ENCODE peak calls at places on chromosome 17, in nine cellular contexts. E is ascending aorta, D is astrocyte of the cerebellum, U is tibial nerve, Y is AG09309, Q is cardiac muscle cell, P is bronchial epithelial cell, S is A673, T is upper lobe of left lung. B is an unnamed sample.

GRCh38 chr17:49249292-49249794 is 18.8 kb upstream of the PHOSPHO1 start:
- DNase-seq in E (no peak), D (no peak), U (no peak), Y (no peak), Q (peak; percentile 58), P (no peak), S (peak; percentile 72), T (peak; percentile 50), B (no peak)

GRCh38 chr17:17055286-17056166 is 13.3 kb downstream of the MPRIP start:
- DNase-seq in E (peak; percentile 71), D (no peak), U (no peak), Y (no peak), Q (no peak), P (no peak), S (peak; percentile 57), T (no peak), B (no peak)

GRCh38 chr17:45371414-45372324 is 54.8 kb upstream of the MAP3K14 start:
- DNase-seq in E (peak; percentile 93), D (peak; percentile 92), U (peak; percentile 54), Y (peak; percentile 94), Q (peak; percentile 99), P (peak; percentile 89), S (peak; percentile 82), T (peak; percentile 95), B (peak; percentile 93)

GRCh38 chr17:17889922-17890321 is 53.1 kb upstream of the SREBF1 start:
- DNase-seq in E (no peak), D (no peak), U (no peak), Y (no peak), Q (no peak), P (no peak), S (no peak), T (no peak), B (no peak)

GRCh38 chr17:20315321-20315720 is 152.0 kb downstream of the LGALS9B start:
- DNase-seq in E (no peak), D (no peak), U (no peak), Y (no peak), Q (no peak), P (no peak), S (no peak), T (no peak), B (no peak)

GRCh38 chr17:14464741-14465140 is 163.9 kb downstream of the HS3ST3B1 start:
- DNase-seq in E (no peak), D (peak; percentile 2), U (no peak), Y (peak; percentile 72), Q (peak; percentile 12), P (peak; percentile 25), S (no peak), T (no peak), B (peak; percentile 34)

GRCh38 chr17:83161298-83162034 is 82.1 kb downstream of the METRNL start:
- DNase-seq in E (no peak), D (no peak), U (no peak), Y (peak; percentile 63), Q (peak; percentile 6), P (no peak), S (no peak), T (peak; percentile 67), B (peak; percentile 72)

GRCh38 chr17:10435096-10435495 is 13.3 kb upstream of the MYH8 start:
- DNase-seq in E (no peak), D (no peak), U (no peak), Y (no peak), Q (peak; percentile 19), P (no peak), S (peak; percentile 59), T (no peak), B (no peak)

GRCh38 chr17:43212641-43213490 is 1.2 kb downstream of the TMEM106A start:
- DNase-seq in E (no peak), D (no peak), U (no peak), Y (no peak), Q (no peak), P (no peak), S (no peak), T (no peak), B (no peak)

GRCh38 chr17:2779545-2779944 is 16.7 kb upstream of the RAP1GAP2 start:
- DNase-seq in E (no peak), D (no peak), U (no peak), Y (no peak), Q (no peak), P (no peak), S (no peak), T (no peak), B (no peak)

GRCh38 chr17:2776589-2777241 is 19.5 kb upstream of the RAP1GAP2 start:
- DNase-seq in E (no peak), D (no peak), U (no peak), Y (no peak), Q (no peak), P (no peak), S (no peak), T (no peak), B (no peak)

GRCh38 chr17:2780256-2780655 is 16.0 kb upstream of the RAP1GAP2 start:
- DNase-seq in E (no peak), D (no peak), U (no peak), Y (no peak), Q (no peak), P (no peak), S (no peak), T (no peak), B (no peak)

GRCh38 chr17:2778489-2778888 is 17.7 kb upstream of the RAP1GAP2 start:
- DNase-seq in E (no peak), D (no peak), U (no peak), Y (no peak), Q (no peak), P (no peak), S (no peak), T (no peak), B (no peak)

GRCh38 chr17:2777242-2777867 is 18.9 kb upstream of the RAP1GAP2 start:
- DNase-seq in E (no peak), D (no peak), U (no peak), Y (no peak), Q (no peak), P (no peak), S (no peak), T (no peak), B (no peak)
- H3K4me3 ChIP-seq in E (no peak overlapping the region), D (no peak overlapping the region), U (no peak overlapping the region), Y (no peak overlapping the region), Q (peak overlapping the region; percentile 51), P (no peak overlapping the region), S (peak overlapping the region; percentile 26), T (no peak overlapping the region), B (no peak overlapping the region)

DNA sequence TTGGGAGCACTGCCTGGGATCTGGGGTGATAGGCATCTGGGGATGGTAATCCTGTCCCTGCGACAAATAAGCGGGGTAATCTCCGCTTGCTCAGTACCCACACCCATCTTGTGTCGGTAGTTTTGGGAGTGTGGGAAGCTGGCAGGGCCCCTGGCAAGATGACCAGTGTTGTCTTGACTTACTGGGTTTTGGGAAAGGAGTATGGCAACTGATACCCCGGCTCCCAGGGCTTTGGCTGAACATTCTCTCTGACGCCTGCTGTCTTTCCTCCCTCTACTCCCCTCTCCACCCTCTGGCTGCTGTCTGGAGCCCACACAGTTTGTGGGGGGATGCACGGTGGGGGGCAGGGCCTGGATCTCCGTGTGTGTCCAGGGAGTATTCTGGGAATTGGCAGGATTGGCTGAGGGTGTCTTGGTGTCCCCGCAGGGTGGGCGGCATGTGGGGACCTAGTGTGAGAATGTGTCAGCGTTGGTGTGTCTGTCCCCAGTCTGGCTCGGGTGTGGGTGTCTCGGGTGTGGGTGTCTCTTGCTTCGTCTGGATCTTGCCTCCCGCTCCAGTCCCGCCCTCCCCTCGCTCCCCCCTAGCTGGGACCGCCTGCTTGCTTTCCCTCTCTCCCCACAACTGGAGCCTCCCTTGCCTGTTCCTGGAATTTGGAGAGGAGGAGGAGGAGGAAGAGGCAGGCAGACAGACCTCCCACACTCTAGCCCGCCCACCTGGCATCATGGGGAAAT is 12.0 kb downstream of the RARA start:
- DNase-seq in E (peak; percentile 88), D (no peak), U (peak; percentile 44), Y (no peak), Q (peak; percentile 64), P (no peak), S (no peak), T (no peak), B (no peak)
- H3K4me3 ChIP-seq in E (peak overlapping the region; percentile 37), D (peak overlapping the region; percentile 4), U (peak overlapping the region; percentile 65), Y (peak overlapping the region; percentile 3), Q (no peak overlapping the region), P (no peak overlapping the region), S (peak overlapping the region; percentile 43), T (peak overlapping the region; percentile 92), B (peak overlapping the region; percentile 82)

GRCh38 chr17:81386141-81386645 is 9.1 kb upstream of the BAHCC1 start:
- DNase-seq in E (no peak), D (no peak), U (no peak), Y (no peak), Q (no peak), P (no peak), S (no peak), T (no peak), B (no peak)
- H3K4me3 ChIP-seq in E (peak overlapping the region; percentile 89), D (peak overlapping the region; percentile 53), U (peak overlapping the region; percentile 61), Y (peak overlapping the region; percentile 69), Q (peak overlapping the region; percentile 52), P (peak overlapping the region; percentile 78), S (peak overlapping the region; percentile 62), T (peak overlapping the region; percentile 74), B (peak overlapping the region; percentile 65)

DNA sequence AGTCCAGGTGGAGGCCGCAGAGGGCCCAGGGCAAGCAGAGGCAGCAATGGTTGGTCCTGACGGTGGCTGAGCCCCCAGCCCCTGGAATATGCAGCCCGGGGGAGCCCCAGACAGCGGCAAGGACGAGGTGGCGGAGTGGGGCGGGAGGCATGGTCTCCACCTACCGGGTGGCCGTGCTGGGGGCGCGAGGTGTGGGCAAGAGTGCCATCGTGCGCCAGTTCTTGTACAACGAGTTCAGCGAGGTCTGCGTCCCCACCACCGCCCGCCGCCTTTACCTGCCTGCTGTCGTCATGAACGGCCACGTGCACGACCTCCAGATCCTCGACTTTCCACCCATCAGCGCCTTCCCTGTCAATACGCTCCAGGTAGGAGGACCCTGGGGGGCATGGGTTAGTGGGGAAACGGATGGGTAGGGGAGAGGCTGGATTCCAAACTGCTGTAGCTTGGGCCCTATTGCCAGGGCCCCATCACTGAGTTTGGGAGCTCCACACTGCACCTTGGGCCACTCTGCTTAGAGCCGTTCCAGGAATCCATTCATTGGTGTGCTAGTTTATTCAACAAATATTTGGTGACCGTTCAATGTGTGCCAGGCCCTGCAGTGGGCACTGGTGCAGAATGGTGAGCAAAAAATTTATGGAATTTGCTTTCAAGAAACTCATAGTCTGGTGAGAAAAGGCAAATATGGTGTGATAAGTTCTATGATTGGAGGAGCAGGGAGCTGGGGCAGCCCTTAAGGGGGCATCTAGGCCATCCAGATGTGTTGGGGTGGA is 3.8 kb downstream of the RASL10B start:
- DNase-seq in E (no peak), D (no peak), U (no peak), Y (no peak), Q (no peak), P (no peak), S (no peak), T (peak; percentile 81), B (no peak)
- H3K4me3 ChIP-seq in E (no peak overlapping the region), D (no peak overlapping the region), U (no peak overlapping the region), Y (no peak overlapping the region), Q (no peak overlapping the region), P (no peak overlapping the region), S (no peak overlapping the region), T (no peak overlapping the region), B (no peak overlapping the region)

DNA sequence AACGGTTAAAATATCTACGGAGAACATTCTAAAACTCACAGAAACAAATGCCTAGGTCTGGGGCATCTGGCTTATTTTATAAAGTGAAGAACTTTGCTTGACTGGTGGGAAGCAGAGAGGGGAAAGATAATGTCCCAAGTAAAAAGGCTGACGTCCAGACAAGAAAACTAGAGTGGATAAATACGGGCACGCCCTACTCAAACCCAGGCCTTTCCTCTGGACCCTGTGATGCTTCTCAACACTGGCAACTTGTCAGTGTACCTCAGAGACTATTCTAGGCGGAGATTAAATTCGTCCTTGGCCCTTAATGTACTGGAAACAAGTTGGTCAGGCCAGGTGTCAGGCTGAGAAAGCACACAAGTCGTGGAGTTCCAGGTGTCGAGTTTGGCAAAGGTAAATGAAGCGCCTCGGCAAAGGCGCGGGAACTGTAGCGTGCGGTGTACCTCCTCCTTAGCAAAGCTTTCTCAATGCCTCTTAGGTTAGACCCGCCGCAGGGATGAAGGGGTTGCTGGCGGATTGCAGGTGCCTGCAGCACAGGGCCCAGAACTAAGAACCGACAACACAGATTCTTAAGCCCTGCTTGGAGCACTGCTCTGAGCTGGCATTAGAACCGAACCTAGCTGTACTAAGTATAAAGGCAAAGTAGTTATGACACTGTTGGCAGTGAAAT is 668 bp upstream of the UNK start:
- DNase-seq in E (peak; percentile 75), D (no peak), U (no peak), Y (no peak), Q (no peak), P (no peak), S (no peak), T (peak; percentile 14), B (no peak)
- H3K4me3 ChIP-seq in E (peak overlapping the region; percentile 72), D (peak overlapping the region; percentile 62), U (peak overlapping the region; percentile 85), Y (peak overlapping the region; percentile 24), Q (peak overlapping the region; percentile 11), P (peak overlapping the region; percentile 62), S (peak overlapping the region; percentile 65), T (peak overlapping the region; percentile 69), B (peak overlapping the region; percentile 51)